ENCODE peak calls at places on chromosome 16, in five cellular contexts. Y is stomach; X is right lobe of liver; A is CD4-positive, alpha-beta memory T cell; Q is skeletal muscle cell. P is an unnamed sample.

GRCh38 chr16:29126621-29127020 is 141.8 kb downstream of the LAT start:
- DNase-seq in X (no peak), Y (no peak), A (no peak), Q (no peak), P (no peak)

GRCh38 chr16:27245276-27246231 is 23.0 kb downstream of the NSMCE1 start:
- DNase-seq in Q (peak; percentile 86), Y (no peak), A (no peak), X (no peak), P (peak; percentile 96)

GRCh38 chr16:19717781-19718623 is at the start of the genes IQCK and KNOP1:
- DNase-seq in Q (peak; percentile 57), A (peak; percentile 89), Y (peak; percentile 92), X (peak; percentile 93), P (peak; percentile 76)

GRCh38 chr16:85615014-85615851 is 2.1 kb downstream of the GSE1 start:
- DNase-seq in X (peak; percentile 73), A (no peak), Q (no peak), Y (peak; percentile 91), P (peak; percentile 94)

GRCh38 chr16:86059253-86060171 is 160.6 kb downstream of the IRF8 start:
- DNase-seq in Y (no peak), X (peak; percentile 59), Q (no peak), A (no peak), P (no peak)

GRCh38 chr16:16143038-16143763 is 80.1 kb downstream of the ABCC6 start:
- DNase-seq in X (no peak), Q (no peak), Y (no peak), A (no peak), P (peak; percentile 21)

GRCh38 chr16:22321340-22322001 is 24.3 kb downstream of the POLR3E start:
- DNase-seq in Y (peak; percentile 80), A (peak; percentile 73), Q (peak; percentile 26), X (no peak), P (peak; percentile 66)

GRCh38 chr16:30740364-30741251 is 7.6 kb upstream of the PHKG2 start:
- DNase-seq in A (no peak), Y (peak; percentile 95), X (peak; percentile 87), Q (no peak), P (peak; percentile 98)

GRCh38 chr16:30183961-30184429 is 593 bp downstream of the CORO1A start:
- DNase-seq in A (peak; percentile 91), X (peak; percentile 66), Q (no peak), Y (peak; percentile 53), P (no peak)

GRCh38 chr16:27721548-27722265 is 171.8 kb downstream of the KATNIP start:
- DNase-seq in X (no peak), Q (peak; percentile 67), Y (peak; percentile 34), A (no peak), P (no peak)

GRCh38 chr16:81634380-81635121 is 144.5 kb upstream of the PLCG2 start:
- DNase-seq in X (no peak), A (no peak), Q (no peak), Y (no peak), P (no peak)

GRCh38 chr16:53099318-53100130 is 44.7 kb downstream of the CHD9 start:
- DNase-seq in X (peak; percentile 96), A (peak; percentile 53), Y (peak; percentile 91), Q (peak; percentile 87), P (peak; percentile 95)

GRCh38 chr16:47132310-47132709 is 11.4 kb downstream of the NETO2 start:
- DNase-seq in Y (no peak), Q (no peak), A (no peak), X (no peak), P (no peak)

GRCh38 chr16:82629441-82630027 is 2.8 kb downstream of the CDH13 start:
- DNase-seq in X (no peak), Q (no peak), A (no peak), Y (no peak), P (peak; percentile 75)

GRCh38 chr16:12557808-12558207 is 245.9 kb downstream of the CPPED1 start:
- DNase-seq in Y (no peak), A (no peak), X (no peak), Q (no peak), P (no peak)

GRCh38 chr16:88662843-88663606 is at the start of gene MVD:
- DNase-seq in Y (peak; percentile 97), X (peak; percentile 99), A (peak; percentile 93), Q (peak; percentile 96), P (peak; percentile 92)

GRCh38 chr16:10877472-10877946 is 507 bp downstream of the CIITA start:
- DNase-seq in A (no peak), Y (no peak), X (peak; percentile 27), Q (no peak), P (no peak)

GRCh38 chr16:1309888-1310831 is 724 bp downstream of the UBE2I start:
- DNase-seq in A (peak; percentile 62), Q (no peak), Y (peak; percentile 50), X (no peak), P (no peak)

GRCh38 chr16:1308036-1308976 is 1.1 kb upstream of the UBE2I start:
- DNase-seq in Y (no peak), A (no peak), Q (no peak), X (no peak), P (peak; percentile 49)

GRCh38 chr16:1305823-1306222 is 3.6 kb upstream of the UBE2I start:
- DNase-seq in X (no peak), Q (no peak), Y (no peak), A (no peak), P (no peak)

GRCh38 chr16:1308977-1309885 is at the start of gene UBE2I:
- DNase-seq in X (peak; percentile 96), A (peak; percentile 100), Q (peak; percentile 93), Y (peak; percentile 96), P (peak; percentile 87)

GRCh38 chr16:1306344-1306743 is 3.1 kb upstream of the UBE2I start:
- DNase-seq in Y (no peak), X (no peak), A (no peak), Q (no peak), P (no peak)
- H3K4me3 ChIP-seq in Y (no peak overlapping the region), X (no peak overlapping the region), A (no peak overlapping the region), Q (no peak overlapping the region), P (no peak overlapping the region)

GRCh38 chr16:60645541-60645940 is 1390.7 kb downstream of the CDH8 start:
- DNase-seq in X (no peak), A (no peak), Q (no peak), Y (no peak), P (no peak)
- H3K4me3 ChIP-seq in X (no peak overlapping the region), A (no peak overlapping the region), Q (no peak overlapping the region), Y (no peak overlapping the region), P (no peak overlapping the region)

GRCh38 chr16:68233835-68234187 is 2.1 kb downstream of the ESRP2 start:
- DNase-seq in X (no peak), Y (no peak), A (no peak), Q (no peak), P (no peak)
- H3K4me3 ChIP-seq in X (no peak overlapping the region), Y (peak overlapping the region; percentile 27), A (no peak overlapping the region), Q (no peak overlapping the region), P (peak overlapping the region; percentile 88)

GRCh38 chr16:83963277-83964119 is 4.5 kb upstream of the NECAB2 start:
- DNase-seq in Q (no peak), X (peak; percentile 46), Y (no peak), A (no peak), P (no peak)

GRCh38 chr16:83966153-83966696 is 1.8 kb upstream of the NECAB2 start:
- DNase-seq in X (peak; percentile 60), Q (no peak), Y (no peak), A (no peak), P (no peak)

GRCh38 chr16:83967091-83967490 is 953 bp upstream of the NECAB2 start:
- DNase-seq in Y (no peak), X (peak; percentile 35), Q (no peak), A (no peak), P (no peak)

GRCh38 chr16:83964684-83965443 is 3.2 kb upstream of the NECAB2 start:
- DNase-seq in Y (no peak), Q (no peak), X (peak; percentile 56), A (no peak), P (no peak)

DNA sequence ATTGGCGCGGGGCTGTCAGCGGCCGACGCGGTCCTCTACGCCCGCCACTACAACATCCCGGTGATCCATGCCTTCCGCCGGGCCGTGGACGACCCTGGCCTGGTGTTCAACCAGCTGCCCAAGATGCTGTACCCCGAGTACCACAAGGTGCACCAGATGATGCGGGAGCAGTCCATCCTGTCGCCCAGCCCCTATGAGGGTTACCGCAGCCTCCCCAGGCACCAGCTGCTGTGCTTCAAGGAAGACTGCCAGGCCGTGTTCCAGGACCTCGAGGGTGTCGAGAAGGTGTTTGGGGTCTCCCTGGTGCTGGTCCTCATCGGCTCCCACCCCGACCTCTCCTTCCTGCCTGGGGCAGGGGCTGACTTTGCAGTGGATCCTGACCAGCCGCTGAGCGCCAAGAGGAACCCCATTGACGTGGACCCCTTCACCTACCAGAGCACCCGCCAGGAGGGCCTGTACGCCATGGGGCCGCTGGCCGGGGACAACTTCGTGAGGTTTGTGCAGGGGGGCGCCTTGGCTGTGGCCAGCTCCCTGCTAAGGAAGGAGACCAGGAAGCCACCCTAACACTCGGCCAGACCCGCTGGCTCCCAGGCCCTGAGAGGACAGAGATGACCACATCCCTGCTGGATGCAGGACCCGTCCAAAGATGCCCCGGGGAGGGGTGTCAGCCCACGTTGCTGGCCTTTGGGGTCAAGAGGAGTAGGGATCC is 2.4 kb upstream of the NECAB2 start:
- DNase-seq in X (peak; percentile 51), A (no peak), Y (no peak), Q (no peak), P (no peak)
- H3K4me3 ChIP-seq in X (no peak overlapping the region), A (no peak overlapping the region), Y (no peak overlapping the region), Q (no peak overlapping the region), P (no peak overlapping the region)

GRCh38 chr16:1313721-1314120 is 4.3 kb downstream of the UBE2I start:
- DNase-seq in Y (no peak), Q (no peak), A (no peak), X (no peak), P (no peak)

GRCh38 chr16:1312903-1313302 is 3.5 kb downstream of the UBE2I start:
- DNase-seq in Y (no peak), X (no peak), Q (no peak), A (no peak), P (no peak)

GRCh38 chr16:1311212-1311737 is 1.8 kb downstream of the UBE2I start:
- DNase-seq in Y (no peak), X (no peak), Q (no peak), A (no peak), P (no peak)

GRCh38 chr16:1311738-1312458 is 2.5 kb downstream of the UBE2I start:
- DNase-seq in X (no peak), Y (no peak), A (no peak), Q (no peak), P (no peak)

GRCh38 chr16:1312459-1312801 is 3.0 kb downstream of the UBE2I start:
- DNase-seq in Q (no peak), Y (no peak), A (no peak), X (no peak), P (no peak)
- H3K4me3 ChIP-seq in Q (peak overlapping the region; percentile 65), Y (peak overlapping the region; percentile 97), A (no peak overlapping the region), X (no peak overlapping the region), P (no peak overlapping the region)

GRCh38 chr16:70680495-70681381 is 5.1 kb downstream of the MTSS2 start:
- DNase-seq in A (no peak), Q (no peak), X (peak; percentile 48), Y (no peak), P (no peak)
- H3K4me3 ChIP-seq in A (no peak overlapping the region), Q (no peak overlapping the region), X (no peak overlapping the region), Y (no peak overlapping the region), P (no peak overlapping the region)